ENCODE peak calls at places on chromosome 18, in seven cellular contexts. One of them, this sample, is unnamed.

GRCh38 chr18:77263471-77263774 is 13.8 kb downstream of the GALR1 start:
- DNase-seq in fibroblast of lung: no peak
- DNase-seq in CD4-positive, CD25-positive, alpha-beta regulatory T cell: no peak
- DNase-seq in adrenal gland: no peak
- DNase-seq in neural progenitor cell: no peak
- DNase-seq in PC-3: no peak
- DNase-seq in upper lobe of right lung: no peak
- DNase-seq in this sample: no peak

GRCh38 chr18:23069481-23069880 is 65.8 kb upstream of the CABLES1 start:
- DNase-seq in adrenal gland: no peak
- DNase-seq in neural progenitor cell: no peak
- DNase-seq in upper lobe of right lung: no peak
- DNase-seq in fibroblast of lung: no peak
- DNase-seq in CD4-positive, CD25-positive, alpha-beta regulatory T cell: peak; percentile 52
- DNase-seq in PC-3: no peak
- DNase-seq in this sample: no peak

GRCh38 chr18:78873916-78874505 is 105.6 kb upstream of the SALL3 start:
- DNase-seq in neural progenitor cell: no peak
- DNase-seq in adrenal gland: no peak
- DNase-seq in fibroblast of lung: peak; percentile 21
- DNase-seq in PC-3: peak; percentile 6
- DNase-seq in upper lobe of right lung: no peak
- DNase-seq in CD4-positive, CD25-positive, alpha-beta regulatory T cell: no peak
- DNase-seq in this sample: no peak

GRCh38 chr18:52570975-52571374 is 231.0 kb downstream of the DCC start:
- DNase-seq in fibroblast of lung: peak; percentile 33
- DNase-seq in neural progenitor cell: no peak
- DNase-seq in PC-3: peak; percentile 45
- DNase-seq in CD4-positive, CD25-positive, alpha-beta regulatory T cell: no peak
- DNase-seq in adrenal gland: no peak
- DNase-seq in upper lobe of right lung: no peak
- DNase-seq in this sample: no peak

GRCh38 chr18:76450912-76451421 is 44.1 kb downstream of the ZNF516 start:
- DNase-seq in CD4-positive, CD25-positive, alpha-beta regulatory T cell: peak; percentile 11
- DNase-seq in PC-3: peak; percentile 29
- DNase-seq in neural progenitor cell: peak; percentile 60
- DNase-seq in fibroblast of lung: peak; percentile 73
- DNase-seq in upper lobe of right lung: peak; percentile 77
- DNase-seq in adrenal gland: peak; percentile 77
- DNase-seq in this sample: peak; percentile 65

GRCh38 chr18:37452015-37452414 is 113.6 kb downstream of the CELF4 start:
- DNase-seq in upper lobe of right lung: no peak
- DNase-seq in fibroblast of lung: no peak
- DNase-seq in neural progenitor cell: no peak
- DNase-seq in CD4-positive, CD25-positive, alpha-beta regulatory T cell: no peak
- DNase-seq in PC-3: no peak
- DNase-seq in adrenal gland: no peak
- DNase-seq in this sample: no peak

GRCh38 chr18:44681039-44681595 is 429 bp downstream of the SETBP1 start:
- DNase-seq in upper lobe of right lung: no peak
- DNase-seq in adrenal gland: no peak
- DNase-seq in CD4-positive, CD25-positive, alpha-beta regulatory T cell: no peak
- DNase-seq in neural progenitor cell: no peak
- DNase-seq in fibroblast of lung: no peak
- DNase-seq in PC-3: no peak
- DNase-seq in this sample: no peak

GRCh38 chr18:36394486-36394885 is 97.0 kb downstream of the FHOD3 start:
- DNase-seq in CD4-positive, CD25-positive, alpha-beta regulatory T cell: no peak
- DNase-seq in adrenal gland: no peak
- DNase-seq in upper lobe of right lung: no peak
- DNase-seq in fibroblast of lung: no peak
- DNase-seq in neural progenitor cell: no peak
- DNase-seq in PC-3: no peak
- DNase-seq in this sample: no peak

GRCh38 chr18:37261246-37261927 is 304.2 kb downstream of the CELF4 start:
- DNase-seq in fibroblast of lung: no peak
- DNase-seq in upper lobe of right lung: no peak
- DNase-seq in adrenal gland: no peak
- DNase-seq in PC-3: no peak
- DNase-seq in CD4-positive, CD25-positive, alpha-beta regulatory T cell: no peak
- DNase-seq in neural progenitor cell: no peak
- DNase-seq in this sample: no peak

DNA sequence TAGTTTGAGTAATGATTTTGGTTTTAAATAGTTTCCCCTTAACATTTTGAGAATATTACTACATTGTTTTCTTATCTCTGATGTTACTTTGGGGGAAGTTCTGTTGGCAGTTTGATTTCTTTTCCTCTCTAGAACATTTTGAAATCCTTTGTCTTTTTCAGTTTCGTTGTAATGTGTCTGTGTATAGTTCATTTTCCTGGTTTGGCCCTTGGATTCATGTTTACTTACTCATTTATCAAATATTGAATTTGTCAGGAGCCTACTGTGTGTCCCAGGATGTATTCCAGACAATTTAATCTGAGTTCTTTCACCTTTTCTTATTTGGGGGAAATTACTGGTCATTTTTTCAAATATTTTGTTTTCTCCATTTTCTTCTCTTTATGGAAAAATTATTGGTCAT is 16.7 kb downstream of the ANKRD12 start:
- DNase-seq in PC-3: no peak
- DNase-seq in upper lobe of right lung: no peak
- DNase-seq in fibroblast of lung: no peak
- DNase-seq in adrenal gland: no peak
- DNase-seq in CD4-positive, CD25-positive, alpha-beta regulatory T cell: no peak
- DNase-seq in neural progenitor cell: no peak
- DNase-seq in this sample: peak; percentile 28
- H3K27ac ChIP-seq in PC-3: no peak overlapping the region
- H3K27ac ChIP-seq in upper lobe of right lung: no peak overlapping the region
- H3K27ac ChIP-seq in fibroblast of lung: no peak overlapping the region
- H3K27ac ChIP-seq in adrenal gland: no peak overlapping the region
- H3K27ac ChIP-seq in CD4-positive, CD25-positive, alpha-beta regulatory T cell: no peak overlapping the region
- H3K27ac ChIP-seq in neural progenitor cell: no peak overlapping the region
- H3K27ac ChIP-seq in this sample: no peak overlapping the region

GRCh38 chr18:2847341-2848144 is 737 bp downstream of the EMILIN2 start:
- DNase-seq in fibroblast of lung: peak; percentile 27
- DNase-seq in upper lobe of right lung: peak; percentile 73
- DNase-seq in CD4-positive, CD25-positive, alpha-beta regulatory T cell: peak; percentile 16
- DNase-seq in PC-3: no peak
- DNase-seq in adrenal gland: no peak
- DNase-seq in neural progenitor cell: peak; percentile 73
- DNase-seq in this sample: peak; percentile 66

GRCh38 chr18:2846638-2847340 is at the start of gene EMILIN2:
- DNase-seq in CD4-positive, CD25-positive, alpha-beta regulatory T cell: peak; percentile 29
- DNase-seq in PC-3: no peak
- DNase-seq in upper lobe of right lung: peak; percentile 87
- DNase-seq in neural progenitor cell: peak; percentile 70
- DNase-seq in adrenal gland: peak; percentile 66
- DNase-seq in fibroblast of lung: peak; percentile 41
- DNase-seq in this sample: peak; percentile 73

GRCh38 chr18:2850816-2851215 is 4.0 kb downstream of the EMILIN2 start:
- DNase-seq in neural progenitor cell: no peak
- DNase-seq in PC-3: no peak
- DNase-seq in CD4-positive, CD25-positive, alpha-beta regulatory T cell: no peak
- DNase-seq in adrenal gland: no peak
- DNase-seq in upper lobe of right lung: no peak
- DNase-seq in fibroblast of lung: no peak
- DNase-seq in this sample: no peak

GRCh38 chr18:2848145-2848878 is 1.5 kb downstream of the EMILIN2 start:
- DNase-seq in neural progenitor cell: no peak
- DNase-seq in PC-3: no peak
- DNase-seq in fibroblast of lung: no peak
- DNase-seq in adrenal gland: no peak
- DNase-seq in upper lobe of right lung: no peak
- DNase-seq in CD4-positive, CD25-positive, alpha-beta regulatory T cell: peak; percentile 14
- DNase-seq in this sample: no peak

GRCh38 chr18:2848879-2849254 is 2.1 kb downstream of the EMILIN2 start:
- DNase-seq in adrenal gland: no peak
- DNase-seq in CD4-positive, CD25-positive, alpha-beta regulatory T cell: no peak
- DNase-seq in PC-3: no peak
- DNase-seq in neural progenitor cell: no peak
- DNase-seq in fibroblast of lung: no peak
- DNase-seq in upper lobe of right lung: no peak
- DNase-seq in this sample: peak; percentile 42
- H3K4me3 ChIP-seq in adrenal gland: no peak overlapping the region
- H3K4me3 ChIP-seq in CD4-positive, CD25-positive, alpha-beta regulatory T cell: no peak overlapping the region
- H3K4me3 ChIP-seq in PC-3: no peak overlapping the region
- H3K4me3 ChIP-seq in neural progenitor cell: no peak overlapping the region
- H3K4me3 ChIP-seq in fibroblast of lung: no peak overlapping the region
- H3K4me3 ChIP-seq in upper lobe of right lung: peak overlapping the region; percentile 54
- H3K4me3 ChIP-seq in this sample: peak overlapping the region; percentile 71

GRCh38 chr18:46163941-46164499 is 59.8 kb downstream of the HAUS1 start:
- DNase-seq in neural progenitor cell: no peak
- DNase-seq in CD4-positive, CD25-positive, alpha-beta regulatory T cell: no peak
- DNase-seq in PC-3: no peak
- DNase-seq in adrenal gland: no peak
- DNase-seq in fibroblast of lung: no peak
- DNase-seq in upper lobe of right lung: no peak
- DNase-seq in this sample: no peak
- H3K27ac ChIP-seq in neural progenitor cell: no peak overlapping the region
- H3K27ac ChIP-seq in CD4-positive, CD25-positive, alpha-beta regulatory T cell: no peak overlapping the region
- H3K27ac ChIP-seq in PC-3: no peak overlapping the region
- H3K27ac ChIP-seq in adrenal gland: no peak overlapping the region
- H3K27ac ChIP-seq in fibroblast of lung: no peak overlapping the region
- H3K27ac ChIP-seq in upper lobe of right lung: no peak overlapping the region
- H3K27ac ChIP-seq in this sample: no peak overlapping the region

GRCh38 chr18:74139414-74139813 is 8.2 kb downstream of the FBXO15 start:
- DNase-seq in CD4-positive, CD25-positive, alpha-beta regulatory T cell: no peak
- DNase-seq in PC-3: no peak
- DNase-seq in upper lobe of right lung: no peak
- DNase-seq in neural progenitor cell: no peak
- DNase-seq in fibroblast of lung: no peak
- DNase-seq in adrenal gland: no peak
- DNase-seq in this sample: no peak
- H3K4me3 ChIP-seq in CD4-positive, CD25-positive, alpha-beta regulatory T cell: no peak overlapping the region
- H3K4me3 ChIP-seq in PC-3: no peak overlapping the region
- H3K4me3 ChIP-seq in upper lobe of right lung: no peak overlapping the region
- H3K4me3 ChIP-seq in neural progenitor cell: no peak overlapping the region
- H3K4me3 ChIP-seq in fibroblast of lung: no peak overlapping the region
- H3K4me3 ChIP-seq in adrenal gland: no peak overlapping the region
- H3K4me3 ChIP-seq in this sample: no peak overlapping the region

DNA sequence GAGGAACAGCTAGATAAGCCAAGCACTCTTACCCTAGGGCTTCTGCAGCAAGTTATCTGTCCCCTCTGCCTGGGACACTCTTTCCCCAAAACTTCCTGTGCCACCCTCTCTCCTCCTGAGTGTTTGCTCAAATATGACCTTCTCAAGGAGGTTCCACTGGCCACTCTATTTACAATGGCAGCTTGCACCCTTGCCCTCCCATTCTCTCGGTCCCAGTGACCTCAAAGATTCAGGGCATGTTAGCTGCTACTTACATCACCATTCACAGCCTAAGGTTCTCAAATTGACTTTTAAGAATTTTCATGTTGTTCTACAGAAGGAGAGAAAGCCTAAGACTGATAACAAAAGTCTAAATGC is 9.5 kb downstream of the ATP8B1 start:
- DNase-seq in PC-3: no peak
- DNase-seq in adrenal gland: no peak
- DNase-seq in CD4-positive, CD25-positive, alpha-beta regulatory T cell: no peak
- DNase-seq in fibroblast of lung: no peak
- DNase-seq in upper lobe of right lung: no peak
- DNase-seq in neural progenitor cell: no peak
- DNase-seq in this sample: no peak
- H3K27ac ChIP-seq in PC-3: no peak overlapping the region
- H3K27ac ChIP-seq in adrenal gland: no peak overlapping the region
- H3K27ac ChIP-seq in CD4-positive, CD25-positive, alpha-beta regulatory T cell: no peak overlapping the region
- H3K27ac ChIP-seq in fibroblast of lung: peak overlapping the region; percentile 71
- H3K27ac ChIP-seq in upper lobe of right lung: peak overlapping the region; percentile 1
- H3K27ac ChIP-seq in neural progenitor cell: no peak overlapping the region
- H3K27ac ChIP-seq in this sample: no peak overlapping the region

GRCh38 chr18:9916067-9916684 is 2.4 kb downstream of the VAPA start:
- DNase-seq in PC-3: peak; percentile 30
- DNase-seq in CD4-positive, CD25-positive, alpha-beta regulatory T cell: no peak
- DNase-seq in adrenal gland: no peak
- DNase-seq in fibroblast of lung: peak; percentile 19
- DNase-seq in upper lobe of right lung: no peak
- DNase-seq in neural progenitor cell: peak; percentile 23
- DNase-seq in this sample: peak; percentile 33

GRCh38 chr18:9915291-9916066 is 1.7 kb downstream of the VAPA start:
- DNase-seq in adrenal gland: no peak
- DNase-seq in neural progenitor cell: no peak
- DNase-seq in fibroblast of lung: no peak
- DNase-seq in CD4-positive, CD25-positive, alpha-beta regulatory T cell: no peak
- DNase-seq in upper lobe of right lung: no peak
- DNase-seq in PC-3: no peak
- DNase-seq in this sample: no peak

GRCh38 chr18:9914584-9915290 is 921 bp downstream of the VAPA start:
- DNase-seq in fibroblast of lung: peak; percentile 78
- DNase-seq in CD4-positive, CD25-positive, alpha-beta regulatory T cell: peak; percentile 87
- DNase-seq in adrenal gland: peak; percentile 91
- DNase-seq in PC-3: peak; percentile 91
- DNase-seq in upper lobe of right lung: peak; percentile 92
- DNase-seq in neural progenitor cell: peak; percentile 55
- DNase-seq in this sample: peak; percentile 65

GRCh38 chr18:9918016-9918680 is 4.3 kb downstream of the VAPA start:
- DNase-seq in adrenal gland: no peak
- DNase-seq in PC-3: peak; percentile 67
- DNase-seq in neural progenitor cell: no peak
- DNase-seq in fibroblast of lung: peak; percentile 59
- DNase-seq in CD4-positive, CD25-positive, alpha-beta regulatory T cell: no peak
- DNase-seq in upper lobe of right lung: no peak
- DNase-seq in this sample: peak; percentile 42

DNA sequence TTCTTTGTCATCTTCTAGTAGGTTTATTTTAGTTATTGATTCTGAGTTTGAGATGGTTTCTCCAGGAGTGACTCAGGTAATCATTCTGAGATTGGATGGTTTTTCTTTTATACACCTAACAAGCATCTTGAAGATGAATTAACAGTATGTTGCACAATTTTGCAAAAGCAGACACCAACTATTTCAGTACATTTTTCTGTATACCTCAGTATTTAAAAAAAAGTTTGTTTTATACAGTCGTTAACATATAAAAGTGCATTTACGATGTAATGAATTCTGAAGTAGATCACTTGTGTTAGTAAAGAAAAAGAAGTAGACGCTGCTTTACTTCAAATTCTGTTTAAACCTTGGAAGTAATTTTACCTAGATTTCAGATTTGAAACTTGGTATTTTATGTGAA is 3.0 kb downstream of the VAPA start:
- DNase-seq in adrenal gland: no peak
- DNase-seq in PC-3: no peak
- DNase-seq in fibroblast of lung: no peak
- DNase-seq in upper lobe of right lung: no peak
- DNase-seq in neural progenitor cell: no peak
- DNase-seq in CD4-positive, CD25-positive, alpha-beta regulatory T cell: no peak
- DNase-seq in this sample: no peak
- H3K4me3 ChIP-seq in adrenal gland: no peak overlapping the region
- H3K4me3 ChIP-seq in PC-3: peak overlapping the region; percentile 78
- H3K4me3 ChIP-seq in fibroblast of lung: no peak overlapping the region
- H3K4me3 ChIP-seq in upper lobe of right lung: no peak overlapping the region
- H3K4me3 ChIP-seq in neural progenitor cell: no peak overlapping the region
- H3K4me3 ChIP-seq in CD4-positive, CD25-positive, alpha-beta regulatory T cell: peak overlapping the region; percentile 88
- H3K4me3 ChIP-seq in this sample: no peak overlapping the region

GRCh38 chr18:13276530-13277520 is 58.3 kb downstream of the LDLRAD4 start:
- DNase-seq in CD4-positive, CD25-positive, alpha-beta regulatory T cell: peak; percentile 41
- DNase-seq in upper lobe of right lung: peak; percentile 51
- DNase-seq in neural progenitor cell: no peak
- DNase-seq in PC-3: no peak
- DNase-seq in adrenal gland: no peak
- DNase-seq in fibroblast of lung: peak; percentile 53
- DNase-seq in this sample: no peak
- H3K27ac ChIP-seq in CD4-positive, CD25-positive, alpha-beta regulatory T cell: peak overlapping the region; percentile 83
- H3K27ac ChIP-seq in upper lobe of right lung: no peak overlapping the region
- H3K27ac ChIP-seq in neural progenitor cell: no peak overlapping the region
- H3K27ac ChIP-seq in PC-3: no peak overlapping the region
- H3K27ac ChIP-seq in adrenal gland: no peak overlapping the region
- H3K27ac ChIP-seq in fibroblast of lung: no peak overlapping the region
- H3K27ac ChIP-seq in this sample: no peak overlapping the region